ENCODE peak calls at places on chromosomes 4 and X, in ten cellular contexts. J is HCT116; A is breast epithelium; I is lower lobe of right lung; Z is H9; R is brain microvascular endothelial cell; Q is neural progenitor cell; E is GM23338; M is esophagus squamous epithelium; O is CD8-positive, alpha-beta T cell. D is an unnamed sample. For H3K27me3, the result is how much of the 10 kb centered on the place peaks cover.

GRCh38 chrX:65926095-65927019 is 113.5 kb downstream of the VSIG4 start:
- DNase-seq in I (no peak), Z (no peak), M (no peak), Q (no peak), A (no peak), E (no peak), R (no peak), J (no peak), O (peak), D (no peak)

GRCh38 chr4:88335092-88335665 is 43.5 kb upstream of the HERC6 start:
- DNase-seq in A (no peak), E (peak), R (peak), Z (peak), J (no peak), M (no peak), I (no peak), Q (peak), O (no peak), D (no peak)

GRCh38 chr4:134499074-134499473 is 297.5 kb upstream of the PABPC4L start:
- DNase-seq in E (no peak), J (no peak), R (no peak), I (no peak), Q (no peak), O (no peak), M (no peak), Z (no peak), A (no peak), D (no peak)

GRCh38 chrX:97158270-97158669 is 274.6 kb downstream of the RPA4 start:
- DNase-seq in Z (no peak), R (no peak), I (no peak), M (no peak), J (no peak), A (no peak), O (no peak), Q (no peak), E (no peak), D (no peak)

GRCh38 chr4:163042306-163042705 is 124.4 kb downstream of the NAF1 start:
- DNase-seq in J (no peak), O (no peak), R (no peak), A (no peak), E (no peak), Q (no peak), I (no peak), Z (no peak), M (no peak), D (no peak)

GRCh38 chr4:12844111-12844510 is 640.0 kb downstream of the RAB28 start:
- DNase-seq in I (no peak), E (no peak), R (no peak), Z (no peak), A (no peak), M (no peak), O (no peak), J (no peak), Q (no peak), D (no peak)

GRCh38 chr4:152572417-152573086 is 36.7 kb upstream of the FBXW7 start:
- DNase-seq in O (no peak), A (no peak), M (no peak), J (no peak), Q (no peak), R (peak), I (no peak), Z (no peak), E (no peak), D (no peak)

GRCh38 chrX:39592776-39593175 is 505.0 kb downstream of the BCOR start:
- DNase-seq in I (no peak), A (no peak), Z (no peak), R (no peak), J (no peak), E (no peak), O (no peak), Q (no peak), M (no peak), D (no peak)

GRCh38 chr4:130053723-130054122 is 957.8 kb downstream of the C4orf33 start:
- DNase-seq in Z (no peak), M (no peak), J (no peak), Q (no peak), R (no peak), E (no peak), I (no peak), A (no peak), O (no peak), D (no peak)

GRCh38 chr4:41024556-41025491 is 189.5 kb downstream of the APBB2 start:
- DNase-seq in A (no peak), J (peak), I (no peak), Q (peak), O (no peak), Z (no peak), R (no peak), M (no peak), E (peak), D (no peak)

GRCh38 chrX:154046262-154046771 is 26.6 kb upstream of the IRAK1 start:
- DNase-seq in O (no peak), Q (peak), M (no peak), J (no peak), Z (no peak), E (no peak), I (no peak), A (peak), R (peak), D (peak)
- TF ChIP-seq CTCF in O (no peak), Q (no peak), M (no peak), J (no peak), Z (no peak), E (no peak), I (peak), A (no peak), R (peak), D (no peak)

DNA sequence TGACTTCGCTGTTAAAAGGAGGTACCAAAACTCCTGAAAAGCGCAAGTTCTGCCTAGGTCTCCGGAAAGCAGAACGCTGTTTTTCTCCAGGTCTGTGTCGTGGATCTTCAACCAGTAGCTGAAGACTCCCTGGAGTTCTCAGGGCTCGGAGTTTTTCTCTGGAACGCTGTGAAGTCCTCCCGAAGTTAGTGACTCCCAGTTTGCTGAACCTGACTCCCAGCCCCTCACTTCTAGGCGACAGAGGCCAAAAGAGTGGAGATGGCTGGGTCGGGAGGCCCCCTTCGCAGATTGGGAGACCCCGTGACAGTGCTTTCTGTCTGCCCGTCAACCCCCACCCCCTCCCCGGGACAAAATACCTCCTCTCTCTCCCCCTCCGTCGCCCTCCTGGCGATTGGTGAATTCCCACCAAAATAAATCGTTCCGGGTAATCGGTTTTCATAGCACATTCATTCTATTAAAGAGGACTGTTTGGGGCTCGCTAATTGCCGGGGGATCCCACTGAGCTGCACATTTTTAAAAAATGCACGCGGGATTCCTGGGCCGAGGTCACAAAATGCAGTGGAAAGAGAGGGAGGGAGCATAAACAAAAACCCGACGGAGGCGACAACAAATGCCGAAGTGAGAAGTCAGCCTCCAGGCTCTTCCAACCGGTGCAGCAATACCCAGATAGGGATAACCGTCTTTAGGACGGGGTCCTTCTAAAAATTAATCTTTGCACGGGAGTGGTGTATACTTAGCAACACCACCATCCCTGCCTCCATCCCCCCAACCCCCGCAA is 4.0 kb upstream of the MSX1 start:
- DNase-seq in R (no peak), O (no peak), J (no peak), I (no peak), Q (peak), E (peak), Z (no peak), A (no peak), M (no peak), D (no peak)
- H3K27me3 ChIP-seq in R (under half), O (under half), J (under half), I (half or more), Q (half or more), E (half or more), Z (half or more), A (half or more), M (half or more), D (under half)

GRCh38 chr4:15963001-15963451 is at the start of gene FGFBP2:
- DNase-seq in E (peak), Q (peak), J (peak), I (peak), M (no peak), A (no peak), Z (peak), R (peak), O (peak), D (peak)
- TF ChIP-seq CTCF in E (peak), Q (peak), J (peak), I (peak), M (no peak), A (no peak), Z (peak), R (peak), O (peak), D (no peak)

GRCh38 chrX:154799554-154800348 is 5.5 kb downstream of the MPP1 start:
- DNase-seq in E (no peak), M (no peak), Q (peak), J (no peak), R (no peak), A (no peak), Z (no peak), O (no peak), I (no peak), D (peak)
- H3K27me3 ChIP-seq in E (under half), M (under half), Q (half or more), J (under half), R (under half), A (under half), Z (under half), O (under half), I (under half), D (under half)

GRCh38 chr4:76420901-76421581 is at the start of gene CCDC158:
- DNase-seq in O (no peak), E (peak), I (no peak), R (no peak), Z (no peak), A (no peak), Q (no peak), J (no peak), M (no peak), D (peak)
- TF ChIP-seq CTCF in O (no peak), E (no peak), I (no peak), R (peak), Z (no peak), A (no peak), Q (no peak), J (no peak), M (no peak), D (no peak)

D was measured in testis.